ENCODE peak calls at places on chromosomes 5 and 9, in eight cellular contexts. One of them, this sample, is unnamed.

GRCh38 chr9:2722715-2723114 is 5.4 kb downstream of the KCNV2 start:
- DNase-seq in GM10248: no peak
- DNase-seq in B cell: no peak
- DNase-seq in fibroblast of mammary gland: peak; percentile 62
- DNase-seq in dorsolateral prefrontal cortex: no peak
- DNase-seq in RWPE1: peak; percentile 4
- DNase-seq in GM12865: no peak
- DNase-seq in cardiac fibroblast: peak; percentile 37
- DNase-seq in this sample: no peak

GRCh38 chr5:171450423-171451246 is 31.2 kb downstream of the FGF18 start:
- DNase-seq in GM10248: no peak
- DNase-seq in B cell: no peak
- DNase-seq in fibroblast of mammary gland: peak; percentile 83
- DNase-seq in dorsolateral prefrontal cortex: no peak
- DNase-seq in RWPE1: peak; percentile 86
- DNase-seq in GM12865: no peak
- DNase-seq in cardiac fibroblast: peak; percentile 64
- DNase-seq in this sample: no peak

GRCh38 chr5:52864884-52865283 is 77.2 kb downstream of the ITGA1 start:
- DNase-seq in GM10248: no peak
- DNase-seq in B cell: no peak
- DNase-seq in fibroblast of mammary gland: no peak
- DNase-seq in dorsolateral prefrontal cortex: no peak
- DNase-seq in RWPE1: no peak
- DNase-seq in GM12865: no peak
- DNase-seq in cardiac fibroblast: peak; percentile 61
- DNase-seq in this sample: no peak

GRCh38 chr9:27276182-27277030 is 20.5 kb downstream of the EQTN start:
- DNase-seq in GM10248: peak; percentile 48
- DNase-seq in B cell: peak; percentile 38
- DNase-seq in fibroblast of mammary gland: peak; percentile 67
- DNase-seq in dorsolateral prefrontal cortex: no peak
- DNase-seq in RWPE1: peak; percentile 44
- DNase-seq in GM12865: peak; percentile 50
- DNase-seq in cardiac fibroblast: peak; percentile 74
- DNase-seq in this sample: peak; percentile 55

GRCh38 chr5:108129129-108129528 is 252.8 kb downstream of the FBXL17 start:
- DNase-seq in GM10248: no peak
- DNase-seq in B cell: no peak
- DNase-seq in fibroblast of mammary gland: no peak
- DNase-seq in dorsolateral prefrontal cortex: no peak
- DNase-seq in RWPE1: no peak
- DNase-seq in GM12865: no peak
- DNase-seq in cardiac fibroblast: no peak
- DNase-seq in this sample: no peak

GRCh38 chr9:2560175-2560574 is 61.4 kb upstream of the VLDLR start:
- DNase-seq in GM10248: no peak
- DNase-seq in B cell: no peak
- DNase-seq in fibroblast of mammary gland: no peak
- DNase-seq in dorsolateral prefrontal cortex: no peak
- DNase-seq in RWPE1: no peak
- DNase-seq in GM12865: no peak
- DNase-seq in cardiac fibroblast: no peak
- DNase-seq in this sample: no peak

GRCh38 chr5:138466900-138467710 is 1.8 kb downstream of the EGR1 start:
- DNase-seq in GM10248: no peak
- DNase-seq in B cell: no peak
- DNase-seq in fibroblast of mammary gland: no peak
- DNase-seq in dorsolateral prefrontal cortex: no peak
- DNase-seq in RWPE1: no peak
- DNase-seq in GM12865: peak; percentile 9
- DNase-seq in cardiac fibroblast: peak; percentile 71
- DNase-seq in this sample: no peak

GRCh38 chr5:151095341-151096000 is 14.6 kb upstream of the TNIP1 start:
- DNase-seq in GM10248: no peak
- DNase-seq in B cell: no peak
- DNase-seq in fibroblast of mammary gland: peak; percentile 33
- DNase-seq in dorsolateral prefrontal cortex: no peak
- DNase-seq in RWPE1: no peak
- DNase-seq in GM12865: peak; percentile 63
- DNase-seq in cardiac fibroblast: peak; percentile 65
- DNase-seq in this sample: no peak

DNA sequence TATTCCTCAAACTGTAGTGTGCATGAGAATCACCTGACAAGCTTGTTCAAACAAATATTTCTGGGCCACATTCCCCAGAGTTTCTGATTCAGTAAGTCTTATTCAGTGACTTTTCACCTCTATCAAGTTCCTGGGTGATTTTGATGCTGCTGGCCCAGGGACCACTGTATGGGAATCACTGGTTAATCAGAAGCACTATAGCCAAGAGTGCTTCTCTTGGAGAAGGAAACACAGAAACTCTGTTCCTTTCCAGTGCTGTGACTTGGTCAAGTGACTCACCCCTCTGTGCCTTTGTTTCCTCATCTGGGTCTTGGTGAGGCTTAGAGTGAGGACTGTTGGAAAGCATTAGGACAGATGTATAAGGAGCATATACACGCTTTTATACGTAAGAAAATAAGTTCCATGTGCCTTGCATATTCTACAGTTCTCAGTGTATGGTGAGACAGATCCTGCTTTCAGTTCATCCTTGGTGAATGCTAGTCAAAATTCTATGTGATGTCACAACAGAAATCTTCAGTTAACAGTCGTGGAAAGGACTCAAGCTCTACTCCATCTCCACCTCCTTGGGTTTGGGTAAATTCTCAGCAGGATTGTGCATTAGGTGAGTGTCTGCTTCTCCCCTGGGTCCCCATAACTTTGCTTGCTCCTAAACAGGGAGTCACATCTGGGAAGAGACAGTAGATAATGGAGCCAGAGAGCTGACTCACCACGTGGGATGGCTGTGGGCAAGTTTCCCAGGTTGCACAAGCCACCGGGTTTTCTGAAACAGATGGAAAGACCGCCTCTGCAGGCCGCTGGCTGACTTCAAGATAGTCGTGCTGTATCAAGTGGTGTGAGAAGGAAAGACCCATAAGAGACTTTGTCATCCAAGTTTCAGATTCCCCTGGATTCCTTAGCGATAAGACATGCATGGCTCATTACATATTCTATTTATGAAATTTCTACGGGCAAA is 117.0 kb downstream of the NXNL2 start:
- DNase-seq in GM10248: no peak
- DNase-seq in B cell: no peak
- DNase-seq in fibroblast of mammary gland: peak; percentile 99
- DNase-seq in dorsolateral prefrontal cortex: peak; percentile 14
- DNase-seq in RWPE1: peak; percentile 94
- DNase-seq in GM12865: no peak
- DNase-seq in cardiac fibroblast: peak; percentile 96
- DNase-seq in this sample: no peak
- TF ChIP-seq CTCF in GM10248: no peak
- TF ChIP-seq CTCF in B cell: no peak
- TF ChIP-seq CTCF in fibroblast of mammary gland: peak; percentile 44
- TF ChIP-seq CTCF in dorsolateral prefrontal cortex: no peak
- TF ChIP-seq CTCF in RWPE1: peak; percentile 33
- TF ChIP-seq CTCF in GM12865: no peak
- TF ChIP-seq CTCF in cardiac fibroblast: peak; percentile 53
- TF ChIP-seq CTCF in this sample: no peak

DNA sequence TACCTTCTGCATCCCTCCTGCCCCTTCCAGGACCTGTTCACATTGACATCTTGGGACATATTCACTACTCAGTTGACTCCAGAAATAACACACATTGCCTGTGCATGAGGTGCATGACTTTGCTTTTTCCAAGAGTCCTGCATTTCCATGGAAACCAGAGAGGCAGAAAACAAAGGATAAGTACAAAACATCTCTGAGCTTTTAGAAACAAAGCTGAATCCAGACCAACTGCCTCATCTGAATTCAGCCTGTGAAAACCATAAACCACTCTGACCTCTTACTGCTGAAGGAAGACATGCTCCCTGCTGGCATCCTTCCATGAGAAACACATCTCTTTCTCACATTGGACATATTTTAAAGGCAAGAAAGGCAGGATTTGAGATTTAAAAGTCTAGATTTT is 695.1 kb downstream of the TAF11L14 start:
- DNase-seq in GM10248: no peak
- DNase-seq in B cell: no peak
- DNase-seq in fibroblast of mammary gland: no peak
- DNase-seq in dorsolateral prefrontal cortex: no peak
- DNase-seq in RWPE1: no peak
- DNase-seq in GM12865: no peak
- DNase-seq in cardiac fibroblast: no peak
- DNase-seq in this sample: no peak
- TF ChIP-seq CTCF in GM10248: no peak
- TF ChIP-seq CTCF in B cell: no peak
- TF ChIP-seq CTCF in fibroblast of mammary gland: no peak
- TF ChIP-seq CTCF in dorsolateral prefrontal cortex: no peak
- TF ChIP-seq CTCF in RWPE1: no peak
- TF ChIP-seq CTCF in GM12865: no peak
- TF ChIP-seq CTCF in cardiac fibroblast: no peak
- TF ChIP-seq CTCF in this sample: no peak

GRCh38 chr5:1524481-1524798 is 680 bp upstream of the LPCAT1 start:
- DNase-seq in GM10248: no peak
- DNase-seq in B cell: no peak
- DNase-seq in fibroblast of mammary gland: no peak
- DNase-seq in dorsolateral prefrontal cortex: peak; percentile 5
- DNase-seq in RWPE1: no peak
- DNase-seq in GM12865: peak; percentile 29
- DNase-seq in cardiac fibroblast: no peak
- DNase-seq in this sample: no peak

GRCh38 chr5:1524799-1525623 is 1.3 kb upstream of the LPCAT1 start:
- DNase-seq in GM10248: no peak
- DNase-seq in B cell: peak; percentile 11
- DNase-seq in fibroblast of mammary gland: no peak
- DNase-seq in dorsolateral prefrontal cortex: peak; percentile 6
- DNase-seq in RWPE1: no peak
- DNase-seq in GM12865: no peak
- DNase-seq in cardiac fibroblast: no peak
- DNase-seq in this sample: no peak

GRCh38 chr5:1522601-1523479 is 920 bp downstream of the LPCAT1 start:
- DNase-seq in GM10248: no peak
- DNase-seq in B cell: peak; percentile 57
- DNase-seq in fibroblast of mammary gland: no peak
- DNase-seq in dorsolateral prefrontal cortex: peak; percentile 23
- DNase-seq in RWPE1: no peak
- DNase-seq in GM12865: no peak
- DNase-seq in cardiac fibroblast: no peak
- DNase-seq in this sample: no peak

GRCh38 chr5:1523480-1523792 is 324 bp downstream of the LPCAT1 start:
- DNase-seq in GM10248: no peak
- DNase-seq in B cell: no peak
- DNase-seq in fibroblast of mammary gland: no peak
- DNase-seq in dorsolateral prefrontal cortex: no peak
- DNase-seq in RWPE1: no peak
- DNase-seq in GM12865: no peak
- DNase-seq in cardiac fibroblast: no peak
- DNase-seq in this sample: peak; percentile 63

DNA sequence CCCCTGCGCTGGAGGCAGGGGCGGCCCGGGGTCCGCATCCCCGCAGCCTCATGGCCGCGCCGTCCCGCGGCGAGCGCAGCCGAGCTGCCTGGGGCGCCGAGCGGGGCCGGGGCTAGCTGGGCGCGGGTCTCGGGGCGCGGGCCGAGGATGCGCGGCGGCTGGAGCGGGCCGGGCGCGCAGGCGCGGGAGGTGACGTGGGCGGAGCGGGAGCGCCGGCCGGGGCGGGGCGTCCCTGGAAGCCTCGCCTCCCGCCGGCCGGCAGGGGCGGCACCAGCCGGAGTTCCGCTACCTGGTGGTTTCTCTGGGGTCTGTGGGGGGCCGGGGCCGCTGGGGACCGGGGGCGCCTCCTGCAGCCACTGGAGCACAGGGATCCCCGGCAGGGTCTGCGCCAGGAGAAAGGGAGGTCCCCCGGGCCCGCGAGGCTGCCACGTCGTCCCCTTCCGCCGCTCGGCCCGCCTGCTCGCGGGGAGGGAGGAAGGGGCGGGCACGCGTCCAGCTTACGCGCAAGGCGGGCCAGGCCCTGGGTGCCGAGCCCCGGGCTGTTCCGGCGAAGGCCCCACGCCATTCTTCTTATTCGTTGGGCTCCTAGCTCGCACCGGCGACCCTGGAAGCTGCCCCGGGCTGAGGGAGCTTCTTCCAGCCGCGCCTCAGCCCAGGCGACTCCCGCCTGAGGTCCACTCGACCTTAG is at the start of gene LPCAT1:
- DNase-seq in GM10248: peak; percentile 93
- DNase-seq in B cell: peak; percentile 97
- DNase-seq in fibroblast of mammary gland: peak; percentile 58
- DNase-seq in dorsolateral prefrontal cortex: peak; percentile 81
- DNase-seq in RWPE1: peak; percentile 87
- DNase-seq in GM12865: peak; percentile 91
- DNase-seq in cardiac fibroblast: peak; percentile 80
- DNase-seq in this sample: peak; percentile 94
- TF ChIP-seq CTCF in GM10248: no peak
- TF ChIP-seq CTCF in B cell: no peak
- TF ChIP-seq CTCF in fibroblast of mammary gland: no peak
- TF ChIP-seq CTCF in dorsolateral prefrontal cortex: no peak
- TF ChIP-seq CTCF in RWPE1: no peak
- TF ChIP-seq CTCF in GM12865: no peak
- TF ChIP-seq CTCF in cardiac fibroblast: no peak
- TF ChIP-seq CTCF in this sample: no peak

GRCh38 chr5:1663186-1663585 is 136.5 kb downstream of the MRPL36 start:
- DNase-seq in GM10248: no peak
- DNase-seq in B cell: no peak
- DNase-seq in fibroblast of mammary gland: no peak
- DNase-seq in dorsolateral prefrontal cortex: no peak
- DNase-seq in RWPE1: no peak
- DNase-seq in GM12865: no peak
- DNase-seq in cardiac fibroblast: no peak
- DNase-seq in this sample: no peak

GRCh38 chr5:1665803-1666202 is 133.8 kb downstream of the MRPL36 start:
- DNase-seq in GM10248: no peak
- DNase-seq in B cell: no peak
- DNase-seq in fibroblast of mammary gland: no peak
- DNase-seq in dorsolateral prefrontal cortex: no peak
- DNase-seq in RWPE1: no peak
- DNase-seq in GM12865: no peak
- DNase-seq in cardiac fibroblast: no peak
- DNase-seq in this sample: peak; percentile 14

GRCh38 chr5:1666812-1667588 is 132.6 kb downstream of the MRPL36 start:
- DNase-seq in GM10248: peak; percentile 68
- DNase-seq in B cell: peak; percentile 88
- DNase-seq in fibroblast of mammary gland: peak; percentile 21
- DNase-seq in dorsolateral prefrontal cortex: no peak
- DNase-seq in RWPE1: peak; percentile 55
- DNase-seq in GM12865: no peak
- DNase-seq in cardiac fibroblast: peak; percentile 30
- DNase-seq in this sample: peak; percentile 82

GRCh38 chr5:1666221-1666620 is 133.4 kb downstream of the MRPL36 start:
- DNase-seq in GM10248: no peak
- DNase-seq in B cell: no peak
- DNase-seq in fibroblast of mammary gland: no peak
- DNase-seq in dorsolateral prefrontal cortex: no peak
- DNase-seq in RWPE1: no peak
- DNase-seq in GM12865: no peak
- DNase-seq in cardiac fibroblast: no peak
- DNase-seq in this sample: no peak

DNA sequence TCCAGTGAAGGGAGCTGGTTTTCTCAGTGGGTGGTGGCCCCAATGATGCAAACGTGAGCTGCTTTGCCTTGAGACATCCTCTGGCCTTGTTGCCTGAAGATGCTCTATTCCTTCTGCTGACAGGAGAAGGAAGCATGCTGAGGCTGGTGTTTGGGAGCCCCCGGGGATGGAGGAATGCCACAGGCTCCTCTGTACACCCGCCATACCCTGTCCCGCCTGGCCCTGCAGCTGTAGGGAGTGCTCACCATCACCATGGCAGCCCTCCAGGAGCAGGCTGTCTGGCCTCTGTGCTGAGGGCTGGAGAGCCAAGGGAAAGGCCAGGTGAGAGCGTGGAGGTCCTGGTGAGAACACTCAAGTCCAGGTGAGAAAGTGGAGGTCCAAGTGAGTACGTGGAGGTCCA is 134.4 kb downstream of the MRPL36 start:
- DNase-seq in GM10248: no peak
- DNase-seq in B cell: no peak
- DNase-seq in fibroblast of mammary gland: no peak
- DNase-seq in dorsolateral prefrontal cortex: no peak
- DNase-seq in RWPE1: no peak
- DNase-seq in GM12865: no peak
- DNase-seq in cardiac fibroblast: no peak
- DNase-seq in this sample: peak; percentile 12
- TF ChIP-seq CTCF in GM10248: no peak
- TF ChIP-seq CTCF in B cell: no peak
- TF ChIP-seq CTCF in fibroblast of mammary gland: no peak
- TF ChIP-seq CTCF in dorsolateral prefrontal cortex: no peak
- TF ChIP-seq CTCF in RWPE1: no peak
- TF ChIP-seq CTCF in GM12865: no peak
- TF ChIP-seq CTCF in cardiac fibroblast: no peak
- TF ChIP-seq CTCF in this sample: no peak

This sample was measured in GM13976.